ENCODE peak calls at places on chromosomes 16 and 17, in six cellular contexts. S, J, I, V, U and R are unnamed samples.

GRCh38 chr17:82065193-82065637 is 389 bp downstream of the DUS1L start:
- DNase-seq in J (no peak), U (no peak), I (no peak), S (peak), V (no peak), R (peak)

GRCh38 chr17:51765558-51766145 is 392.9 kb downstream of the CA10 start:
- DNase-seq in S (no peak), U (no peak), V (no peak), J (no peak), I (no peak), R (no peak)

GRCh38 chr17:15171433-15172047 is 93.6 kb downstream of the PMP22 start:
- DNase-seq in I (no peak), S (peak), V (peak), J (peak), U (peak), R (peak)

GRCh38 chr16:35391328-35391727 is 1931.9 kb downstream of the TP53TG3F start:
- DNase-seq in I (no peak), S (peak), J (peak), V (peak), U (peak), R (no peak)

GRCh38 chr16:78507576-78507975 is 408.1 kb downstream of the WWOX start:
- DNase-seq in S (no peak), V (no peak), U (no peak), J (no peak), I (no peak), R (no peak)

GRCh38 chr16:77499373-77500285 is 64.8 kb upstream of the ADAMTS18 start:
- DNase-seq in V (peak), I (no peak), J (no peak), U (peak), S (peak), R (peak)

GRCh38 chr17:68660302-68660701 is 59.1 kb upstream of the FAM20A start:
- DNase-seq in V (no peak), I (no peak), S (no peak), J (no peak), U (no peak), R (no peak)

GRCh38 chr16:89175280-89176146 is 4.0 kb downstream of the CDH15 start:
- DNase-seq in V (peak), S (no peak), I (no peak), U (no peak), J (no peak), R (no peak)

GRCh38 chr17:78903101-78903779 is at the start of gene CEP295NL:
- DNase-seq in U (no peak), V (no peak), J (no peak), I (no peak), S (peak), R (no peak)

GRCh38 chr17:64773836-64774761 is 112.0 kb upstream of the SMURF2 start:
- DNase-seq in I (no peak), V (peak), J (peak), S (peak), U (no peak), R (peak)

GRCh38 chr16:11295672-11296071 is 14.5 kb upstream of the PRM1 start:
- DNase-seq in V (no peak), J (no peak), U (no peak), I (no peak), S (no peak), R (no peak)

GRCh38 chr16:16025214-16025968 is 76.0 kb downstream of the ABCC1 start:
- DNase-seq in J (no peak), U (peak), S (peak), I (no peak), V (peak), R (peak)

GRCh38 chr17:29671661-29672060 is 48.9 kb upstream of the CORO6 start:
- DNase-seq in J (no peak), I (no peak), U (no peak), S (no peak), V (no peak), R (no peak)

GRCh38 chr17:49523196-49523595 is 28.1 kb downstream of the NGFR start:
- DNase-seq in I (no peak), S (no peak), V (no peak), U (no peak), J (no peak), R (no peak)

GRCh38 chr17:20122236-20122879 is 113.2 kb downstream of the SPECC1 start:
- DNase-seq in V (no peak), S (no peak), I (no peak), U (no peak), J (no peak), R (no peak)

GRCh38 chr17:48024149-48025039 is 13.2 kb downstream of the COPZ2 start:
- DNase-seq in J (no peak), S (peak), U (peak), V (peak), I (no peak), R (peak)

GRCh38 chr17:42518046-42518754 is 17.8 kb upstream of the NAGLU start:
- DNase-seq in I (no peak), V (peak), U (peak), J (no peak), S (peak), R (peak)

GRCh38 chr17:73610331-73610911 is 33.8 kb downstream of the SDK2 start:
- DNase-seq in S (no peak), I (no peak), J (no peak), V (no peak), U (no peak), R (no peak)

GRCh38 chr17:63549946-63550815 is at the start of gene DCAF7:
- DNase-seq in U (peak), V (peak), I (peak), S (peak), J (peak), R (peak)

GRCh38 chr16:16797239-16797638 is 418.3 kb downstream of the NPIPA7 start:
- DNase-seq in I (no peak), U (no peak), J (no peak), V (no peak), S (no peak), R (no peak)

GRCh38 chr17:7884581-7885356 is 3.8 kb upstream of the CHD3 start:
- DNase-seq in S (no peak), J (no peak), V (no peak), U (no peak), I (no peak), R (no peak)

GRCh38 chr17:69358688-69359596 is 32.0 kb upstream of the ABCA5 start:
- DNase-seq in J (peak), V (no peak), I (peak), S (no peak), U (no peak), R (no peak)

GRCh38 chr16:83138976-83139690 is 512.4 kb downstream of the CDH13 start:
- DNase-seq in S (no peak), V (peak), J (no peak), I (no peak), U (no peak), R (no peak)

GRCh38 chr16:27511657-27512056 is 38.1 kb downstream of the GTF3C1 start:
- DNase-seq in I (no peak), S (no peak), J (no peak), U (peak), V (peak), R (no peak)

GRCh38 chr16:12786077-12786476 is 17.6 kb downstream of the CPPED1 start:
- DNase-seq in V (no peak), S (no peak), I (no peak), J (no peak), U (no peak), R (no peak)

GRCh38 chr17:62670202-62670821 is 42.8 kb downstream of the MRC2 start:
- DNase-seq in U (no peak), J (no peak), V (no peak), I (no peak), S (no peak), R (no peak)

GRCh38 chr16:68695575-68695974 is 41.5 kb upstream of the CDH1 start:
- DNase-seq in I (no peak), J (no peak), V (no peak), U (no peak), S (no peak), R (no peak)

GRCh38 chr17:35679007-35679682 is 52.3 kb upstream of the RASL10B start:
- DNase-seq in U (no peak), S (peak), V (no peak), I (no peak), J (no peak), R (peak)

GRCh38 chr17:35668807-35669206 is 62.6 kb upstream of the RASL10B start:
- DNase-seq in I (no peak), U (no peak), J (no peak), S (no peak), V (no peak), R (no peak)

GRCh38 chr17:35674552-35674951 is 56.9 kb upstream of the RASL10B start:
- DNase-seq in S (no peak), I (no peak), J (no peak), U (no peak), V (no peak), R (no peak)
- H3K4me3 ChIP-seq in S (no peak), I (no peak), J (no peak), U (no peak), V (no peak), R (no peak)

GRCh38 chr16:87062569-87063442 is 254.4 kb downstream of the C16orf95 start:
- DNase-seq in U (peak), J (peak), S (peak), V (peak), I (no peak), R (peak)
- H3K4me3 ChIP-seq in U (no peak), J (no peak), S (peak), V (peak), I (no peak), R (peak)

GRCh38 chr17:17226451-17227265 is 10.3 kb downstream of the FLCN start:
- DNase-seq in U (no peak), V (no peak), J (no peak), I (no peak), S (no peak), R (no peak)
- H3K4me3 ChIP-seq in U (no peak), V (no peak), J (no peak), I (no peak), S (no peak), R (no peak)

DNA sequence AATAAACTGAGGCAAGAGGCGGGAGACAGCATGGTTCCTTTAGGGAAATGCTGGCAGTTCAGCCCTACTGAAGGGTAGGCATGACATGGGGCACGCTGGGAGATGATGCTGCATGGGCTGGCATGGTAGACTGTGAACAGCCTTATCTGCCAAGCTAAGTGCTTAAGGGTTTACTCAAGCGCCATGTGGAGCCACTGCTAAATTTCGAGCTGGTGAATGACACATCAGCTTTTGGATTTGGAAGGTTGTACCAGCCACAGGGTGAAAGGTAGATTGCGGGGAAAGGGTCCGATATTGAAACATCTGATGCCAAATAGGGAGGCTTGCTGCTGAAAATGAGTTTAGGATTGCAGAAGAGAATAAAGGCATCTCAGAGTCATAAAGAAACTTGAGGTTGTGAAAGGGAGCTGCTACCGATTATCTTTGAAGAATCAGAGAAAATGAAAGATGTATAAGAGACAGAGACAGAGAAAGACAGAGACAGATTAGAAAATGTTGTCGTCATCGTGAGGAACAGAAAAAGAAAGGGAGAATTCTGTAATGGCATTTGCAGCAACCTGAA is 16.4 kb downstream of the PIK3R5 start:
- DNase-seq in I (no peak), S (no peak), U (no peak), V (no peak), J (no peak), R (no peak)
- H3K4me3 ChIP-seq in I (peak), S (no peak), U (no peak), V (no peak), J (no peak), R (no peak)

GRCh38 chr16:85129846-85130706 is 17.8 kb upstream of the CIBAR2 start:
- DNase-seq in S (no peak), I (no peak), V (peak), U (no peak), J (no peak), R (peak)
- H3K4me3 ChIP-seq in S (no peak), I (no peak), V (no peak), U (no peak), J (no peak), R (no peak)

DNA sequence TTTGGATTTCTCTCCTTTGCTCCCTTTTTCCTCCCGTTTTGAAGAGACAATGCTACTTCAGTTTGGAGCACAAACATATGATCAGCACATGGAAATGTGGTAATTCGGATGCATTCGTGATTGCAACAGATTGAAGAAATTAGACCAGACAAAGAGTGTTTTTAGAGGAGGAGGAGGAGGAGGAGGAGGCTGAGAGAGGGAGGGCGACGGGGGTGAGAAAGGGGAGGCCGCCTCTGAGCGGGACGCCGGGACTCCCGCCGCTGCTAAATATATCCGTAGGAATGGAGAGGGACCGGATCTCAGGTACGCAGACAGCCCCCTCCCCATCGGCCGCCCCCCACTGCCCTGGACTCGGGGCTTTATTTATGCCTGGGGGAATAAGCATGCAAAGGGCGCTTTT is 179.3 kb downstream of the SEC14L1 start:
- DNase-seq in I (no peak), J (no peak), S (peak), V (peak), U (no peak), R (peak)
- H3K4me3 ChIP-seq in I (peak), J (no peak), S (peak), V (peak), U (peak), R (peak)

GRCh38 chr17:81049372-81049911 is 14.5 kb downstream of the BAIAP2 start:
- DNase-seq in J (no peak), U (no peak), V (no peak), S (no peak), I (peak), R (no peak)
- H3K4me3 ChIP-seq in J (no peak), U (no peak), V (no peak), S (no peak), I (peak), R (no peak)

GRCh38 chr17:31704483-31704882 is 154.6 kb downstream of the COPRS start:
- DNase-seq in I (no peak), V (no peak), S (no peak), J (no peak), U (no peak), R (no peak)
- H3K4me3 ChIP-seq in I (no peak), V (no peak), S (no peak), J (no peak), U (no peak), R (no peak)

GRCh38 chr16:56859636-56860035 is 5.4 kb upstream of the SLC12A3 start:
- DNase-seq in J (no peak), S (no peak), U (no peak), V (no peak), I (no peak), R (no peak)

GRCh38 chr16:56861756-56862155 is 3.3 kb upstream of the SLC12A3 start:
- DNase-seq in V (no peak), J (no peak), I (no peak), U (no peak), S (no peak), R (no peak)

GRCh38 chr16:56858375-56858774 is 6.6 kb upstream of the SLC12A3 start:
- DNase-seq in S (no peak), V (no peak), J (no peak), U (no peak), I (no peak), R (no peak)

GRCh38 chr16:56861092-56861610 is 3.9 kb upstream of the SLC12A3 start:
- DNase-seq in I (no peak), U (no peak), V (no peak), S (peak), J (no peak), R (no peak)

DNA sequence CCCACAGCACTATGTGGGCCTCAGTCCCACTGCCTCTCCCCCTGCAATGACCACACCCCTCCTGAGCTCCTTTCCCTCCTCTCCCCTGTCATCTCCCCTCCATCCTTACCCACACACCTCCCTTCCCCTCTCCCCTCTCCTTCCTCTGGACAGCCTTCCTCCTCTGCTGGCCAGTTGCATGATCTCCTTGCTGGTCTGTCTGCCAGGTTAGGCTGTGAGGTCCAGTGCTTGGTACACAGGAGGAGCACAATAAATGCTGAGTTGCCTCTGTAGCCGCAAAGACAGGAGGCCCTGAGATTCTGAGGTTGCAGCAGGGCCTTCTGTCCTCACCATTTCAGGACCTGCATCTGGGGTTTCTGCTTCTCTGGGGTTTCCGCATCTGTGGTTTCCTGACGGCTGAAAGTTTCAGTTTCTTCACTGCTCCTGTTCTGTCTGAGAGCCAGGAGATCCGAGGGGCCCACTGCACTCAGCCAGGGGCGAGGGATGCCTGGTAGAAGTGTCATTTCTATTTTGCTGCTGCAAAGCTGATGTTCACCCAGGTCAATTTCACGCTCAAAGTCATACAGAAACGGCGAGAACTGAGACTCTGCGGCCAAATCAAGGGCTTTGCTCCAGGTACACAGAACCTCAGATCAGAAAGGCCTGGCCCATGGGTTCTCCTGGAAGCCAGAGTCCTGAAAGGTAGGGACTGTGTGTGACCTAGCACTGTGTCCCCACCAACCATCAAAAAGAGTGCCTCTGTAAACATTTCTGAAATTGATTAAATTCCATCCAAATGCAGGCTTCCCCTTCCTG is 4.6 kb upstream of the SLC12A3 start:
- DNase-seq in S (peak), U (no peak), I (peak), J (no peak), V (no peak), R (no peak)
- H3K4me3 ChIP-seq in S (no peak), U (no peak), I (peak), J (no peak), V (no peak), R (no peak)

GRCh38 chr17:40348136-40348504 is 16.4 kb downstream of the GJD3 start:
- DNase-seq in V (no peak), J (no peak), U (peak), I (no peak), S (no peak), R (no peak)
- H3K4me3 ChIP-seq in V (no peak), J (no peak), U (peak), I (no peak), S (no peak), R (no peak)